ENCODE peak calls at places on chromosome X, in eight cellular contexts. One of them, this sample, is unnamed.
A peak's percentile ranks its signal among the peaks of the same experiment; 100 is the strongest.

GRCh38 chrX:133171962-133172708 is 46.0 kb downstream of the TFDP3 start:
- DNase-seq in CD4-positive, CD25-positive, alpha-beta regulatory T cell: no peak
- DNase-seq in HFF-Myc: no peak
- DNase-seq in AG09309: no peak
- DNase-seq in kidney: no peak
- DNase-seq in IMR-90: no peak
- DNase-seq in fibroblast of pulmonary artery: peak; percentile 7
- DNase-seq in SJSA1: peak; percentile 22
- DNase-seq in this sample: no peak

GRCh38 chrX:43510194-43510593 is 145.9 kb upstream of the MAOA start:
- DNase-seq in AG09309: no peak
- DNase-seq in CD4-positive, CD25-positive, alpha-beta regulatory T cell: no peak
- DNase-seq in IMR-90: no peak
- DNase-seq in HFF-Myc: no peak
- DNase-seq in SJSA1: no peak
- DNase-seq in kidney: no peak
- DNase-seq in fibroblast of pulmonary artery: no peak
- DNase-seq in this sample: no peak

GRCh38 chrX:8607326-8607725 is 124.6 kb downstream of the ANOS1 start:
- DNase-seq in kidney: no peak
- DNase-seq in AG09309: no peak
- DNase-seq in SJSA1: peak; percentile 25
- DNase-seq in HFF-Myc: no peak
- DNase-seq in IMR-90: no peak
- DNase-seq in CD4-positive, CD25-positive, alpha-beta regulatory T cell: no peak
- DNase-seq in fibroblast of pulmonary artery: peak; percentile 50
- DNase-seq in this sample: no peak

GRCh38 chrX:2442694-2443093 is 58.1 kb downstream of the DHRSX start:
- DNase-seq in HFF-Myc: no peak
- DNase-seq in fibroblast of pulmonary artery: no peak
- DNase-seq in IMR-90: no peak
- DNase-seq in kidney: no peak
- DNase-seq in CD4-positive, CD25-positive, alpha-beta regulatory T cell: no peak
- DNase-seq in AG09309: no peak
- DNase-seq in SJSA1: no peak
- DNase-seq in this sample: no peak

GRCh38 chrX:9729161-9729885 is 36.3 kb downstream of the GPR143 start:
- DNase-seq in HFF-Myc: no peak
- DNase-seq in SJSA1: no peak
- DNase-seq in IMR-90: no peak
- DNase-seq in CD4-positive, CD25-positive, alpha-beta regulatory T cell: no peak
- DNase-seq in AG09309: no peak
- DNase-seq in kidney: no peak
- DNase-seq in fibroblast of pulmonary artery: peak; percentile 8
- DNase-seq in this sample: no peak

GRCh38 chrX:22526339-22526738 is 253.6 kb downstream of the CBLL2 start:
- DNase-seq in SJSA1: peak; percentile 31
- DNase-seq in fibroblast of pulmonary artery: peak; percentile 67
- DNase-seq in AG09309: no peak
- DNase-seq in CD4-positive, CD25-positive, alpha-beta regulatory T cell: no peak
- DNase-seq in IMR-90: peak; percentile 70
- DNase-seq in HFF-Myc: no peak
- DNase-seq in kidney: no peak
- DNase-seq in this sample: no peak

GRCh38 chrX:63013549-63013948 is 337.6 kb downstream of the SPIN4 start:
- DNase-seq in CD4-positive, CD25-positive, alpha-beta regulatory T cell: no peak
- DNase-seq in fibroblast of pulmonary artery: no peak
- DNase-seq in SJSA1: no peak
- DNase-seq in AG09309: no peak
- DNase-seq in kidney: no peak
- DNase-seq in IMR-90: no peak
- DNase-seq in HFF-Myc: no peak
- DNase-seq in this sample: no peak

GRCh38 chrX:133542476-133542875 is 127.2 kb upstream of the GPC4 start:
- DNase-seq in fibroblast of pulmonary artery: peak; percentile 14
- DNase-seq in HFF-Myc: no peak
- DNase-seq in AG09309: peak; percentile 10
- DNase-seq in kidney: no peak
- DNase-seq in SJSA1: no peak
- DNase-seq in IMR-90: no peak
- DNase-seq in CD4-positive, CD25-positive, alpha-beta regulatory T cell: no peak
- DNase-seq in this sample: no peak

GRCh38 chrX:40996886-40997530 is 88.2 kb upstream of the USP9X start:
- DNase-seq in HFF-Myc: peak; percentile 31
- DNase-seq in kidney: no peak
- DNase-seq in fibroblast of pulmonary artery: peak; percentile 93
- DNase-seq in AG09309: peak; percentile 42
- DNase-seq in SJSA1: peak; percentile 37
- DNase-seq in CD4-positive, CD25-positive, alpha-beta regulatory T cell: no peak
- DNase-seq in IMR-90: peak; percentile 81
- DNase-seq in this sample: no peak

GRCh38 chrX:19889582-19890342 is 2.4 kb upstream of the SH3KBP1 start:
- DNase-seq in fibroblast of pulmonary artery: peak; percentile 77
- DNase-seq in kidney: no peak
- DNase-seq in SJSA1: peak; percentile 21
- DNase-seq in IMR-90: peak; percentile 83
- DNase-seq in HFF-Myc: no peak
- DNase-seq in CD4-positive, CD25-positive, alpha-beta regulatory T cell: peak; percentile 24
- DNase-seq in AG09309: no peak
- DNase-seq in this sample: no peak

GRCh38 chrX:130378008-130378669 is 7.3 kb downstream of the GPR119 start:
- DNase-seq in SJSA1: no peak
- DNase-seq in IMR-90: no peak
- DNase-seq in fibroblast of pulmonary artery: no peak
- DNase-seq in CD4-positive, CD25-positive, alpha-beta regulatory T cell: no peak
- DNase-seq in HFF-Myc: no peak
- DNase-seq in kidney: no peak
- DNase-seq in AG09309: no peak
- DNase-seq in this sample: no peak

GRCh38 chrX:120504569-120504968 is 35.5 kb upstream of the LAMP2 start:
- DNase-seq in CD4-positive, CD25-positive, alpha-beta regulatory T cell: no peak
- DNase-seq in AG09309: no peak
- DNase-seq in HFF-Myc: no peak
- DNase-seq in IMR-90: no peak
- DNase-seq in kidney: no peak
- DNase-seq in fibroblast of pulmonary artery: no peak
- DNase-seq in SJSA1: no peak
- DNase-seq in this sample: no peak

GRCh38 chrX:21375795-21376069 is 1.5 kb downstream of the CNKSR2 start:
- DNase-seq in SJSA1: no peak
- DNase-seq in IMR-90: no peak
- DNase-seq in CD4-positive, CD25-positive, alpha-beta regulatory T cell: no peak
- DNase-seq in kidney: no peak
- DNase-seq in HFF-Myc: no peak
- DNase-seq in fibroblast of pulmonary artery: no peak
- DNase-seq in AG09309: no peak
- DNase-seq in this sample: no peak

GRCh38 chrX:100070334-100070849 is 339.7 kb downstream of the PCDH19 start:
- DNase-seq in CD4-positive, CD25-positive, alpha-beta regulatory T cell: no peak
- DNase-seq in SJSA1: no peak
- DNase-seq in fibroblast of pulmonary artery: no peak
- DNase-seq in IMR-90: no peak
- DNase-seq in HFF-Myc: no peak
- DNase-seq in kidney: no peak
- DNase-seq in AG09309: no peak
- DNase-seq in this sample: no peak

DNA sequence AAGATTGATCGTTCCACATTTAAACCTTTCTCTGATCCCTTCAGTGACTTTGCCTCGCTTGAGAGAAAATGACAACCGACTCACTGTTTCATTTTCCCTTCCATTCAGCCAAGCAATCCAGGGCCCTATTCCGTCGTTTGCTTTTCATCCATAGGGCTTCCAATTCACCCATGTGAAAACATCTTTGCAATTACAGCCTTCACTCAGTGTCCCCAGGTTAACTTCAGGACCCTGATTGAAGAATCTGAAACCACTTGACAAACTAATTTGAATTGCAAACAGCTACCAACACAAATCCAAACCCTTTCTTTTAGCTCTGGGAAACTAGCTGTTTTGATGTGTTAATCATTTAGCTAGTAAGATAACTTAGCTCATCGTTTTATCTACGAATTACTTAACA is 120.2 kb upstream of the FAM9C start:
- DNase-seq in AG09309: no peak
- DNase-seq in SJSA1: no peak
- DNase-seq in CD4-positive, CD25-positive, alpha-beta regulatory T cell: no peak
- DNase-seq in HFF-Myc: no peak
- DNase-seq in IMR-90: no peak
- DNase-seq in kidney: no peak
- DNase-seq in fibroblast of pulmonary artery: no peak
- DNase-seq in this sample: no peak
- H3K4me3 ChIP-seq in AG09309: no peak overlapping the region
- H3K4me3 ChIP-seq in SJSA1: no peak overlapping the region
- H3K4me3 ChIP-seq in CD4-positive, CD25-positive, alpha-beta regulatory T cell: no peak overlapping the region
- H3K4me3 ChIP-seq in HFF-Myc: no peak overlapping the region
- H3K4me3 ChIP-seq in IMR-90: no peak overlapping the region
- H3K4me3 ChIP-seq in kidney: peak overlapping the region; percentile 48
- H3K4me3 ChIP-seq in fibroblast of pulmonary artery: no peak overlapping the region
- H3K4me3 ChIP-seq in this sample: no peak overlapping the region

DNA sequence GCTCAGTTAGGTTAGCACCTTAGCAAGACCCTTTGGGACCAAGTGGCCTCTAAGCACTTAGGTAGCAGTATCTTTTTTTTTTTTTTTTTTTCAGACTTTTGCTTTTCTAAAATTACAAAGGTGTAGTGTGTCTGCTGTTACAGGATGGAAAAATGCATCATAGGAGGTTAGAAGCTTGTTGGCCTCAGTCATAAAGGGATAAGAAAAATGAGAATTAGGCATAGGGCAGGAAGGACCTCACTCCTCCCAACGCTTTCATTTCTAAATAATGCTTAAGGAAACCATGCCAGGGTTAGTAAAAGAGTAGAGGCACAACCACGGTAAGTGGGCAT is 148.4 kb upstream of the PLAC1 start:
- DNase-seq in kidney: no peak
- DNase-seq in HFF-Myc: no peak
- DNase-seq in IMR-90: no peak
- DNase-seq in AG09309: no peak
- DNase-seq in fibroblast of pulmonary artery: no peak
- DNase-seq in SJSA1: no peak
- DNase-seq in CD4-positive, CD25-positive, alpha-beta regulatory T cell: no peak
- DNase-seq in this sample: no peak
- H3K4me3 ChIP-seq in kidney: peak overlapping the region; percentile 96
- H3K4me3 ChIP-seq in HFF-Myc: peak overlapping the region; percentile 63
- H3K4me3 ChIP-seq in IMR-90: peak overlapping the region; percentile 62
- H3K4me3 ChIP-seq in AG09309: peak overlapping the region; percentile 58
- H3K4me3 ChIP-seq in fibroblast of pulmonary artery: peak overlapping the region; percentile 79
- H3K4me3 ChIP-seq in SJSA1: peak overlapping the region; percentile 61
- H3K4me3 ChIP-seq in CD4-positive, CD25-positive, alpha-beta regulatory T cell: peak overlapping the region; percentile 93
- H3K4me3 ChIP-seq in this sample: peak overlapping the region; percentile 51

GRCh38 chrX:77893713-77894112 is 1.5 kb downstream of the MAGT1 start:
- DNase-seq in AG09309: no peak
- DNase-seq in CD4-positive, CD25-positive, alpha-beta regulatory T cell: no peak
- DNase-seq in SJSA1: no peak
- DNase-seq in HFF-Myc: no peak
- DNase-seq in fibroblast of pulmonary artery: no peak
- DNase-seq in kidney: no peak
- DNase-seq in IMR-90: no peak
- DNase-seq in this sample: no peak
- H3K4me3 ChIP-seq in AG09309: no peak overlapping the region
- H3K4me3 ChIP-seq in CD4-positive, CD25-positive, alpha-beta regulatory T cell: peak overlapping the region; percentile 95
- H3K4me3 ChIP-seq in SJSA1: no peak overlapping the region
- H3K4me3 ChIP-seq in HFF-Myc: peak overlapping the region; percentile 73
- H3K4me3 ChIP-seq in fibroblast of pulmonary artery: peak overlapping the region; percentile 88
- H3K4me3 ChIP-seq in kidney: peak overlapping the region; percentile 97
- H3K4me3 ChIP-seq in IMR-90: no peak overlapping the region
- H3K4me3 ChIP-seq in this sample: peak overlapping the region; percentile 64

GRCh38 chrX:56812515-56813105 is 83.6 kb downstream of the NBDY start:
- DNase-seq in CD4-positive, CD25-positive, alpha-beta regulatory T cell: no peak
- DNase-seq in IMR-90: no peak
- DNase-seq in SJSA1: no peak
- DNase-seq in fibroblast of pulmonary artery: no peak
- DNase-seq in HFF-Myc: no peak
- DNase-seq in AG09309: no peak
- DNase-seq in kidney: no peak
- DNase-seq in this sample: no peak
- H3K4me3 ChIP-seq in CD4-positive, CD25-positive, alpha-beta regulatory T cell: peak overlapping the region; percentile 77
- H3K4me3 ChIP-seq in IMR-90: no peak overlapping the region
- H3K4me3 ChIP-seq in SJSA1: no peak overlapping the region
- H3K4me3 ChIP-seq in fibroblast of pulmonary artery: no peak overlapping the region
- H3K4me3 ChIP-seq in HFF-Myc: no peak overlapping the region
- H3K4me3 ChIP-seq in AG09309: no peak overlapping the region
- H3K4me3 ChIP-seq in kidney: no peak overlapping the region
- H3K4me3 ChIP-seq in this sample: peak overlapping the region; percentile 43

GRCh38 chrX:135520022-135520552 is 373 bp upstream of the INTS6L start:
- DNase-seq in kidney: no peak
- DNase-seq in HFF-Myc: no peak
- DNase-seq in IMR-90: peak; percentile 60
- DNase-seq in AG09309: no peak
- DNase-seq in fibroblast of pulmonary artery: peak; percentile 71
- DNase-seq in CD4-positive, CD25-positive, alpha-beta regulatory T cell: no peak
- DNase-seq in SJSA1: no peak
- DNase-seq in this sample: no peak
- H3K4me3 ChIP-seq in kidney: peak overlapping the region; percentile 63
- H3K4me3 ChIP-seq in HFF-Myc: peak overlapping the region; percentile 50
- H3K4me3 ChIP-seq in IMR-90: peak overlapping the region; percentile 52
- H3K4me3 ChIP-seq in AG09309: peak overlapping the region; percentile 72
- H3K4me3 ChIP-seq in fibroblast of pulmonary artery: peak overlapping the region; percentile 62
- H3K4me3 ChIP-seq in CD4-positive, CD25-positive, alpha-beta regulatory T cell: peak overlapping the region; percentile 90
- H3K4me3 ChIP-seq in SJSA1: peak overlapping the region; percentile 57
- H3K4me3 ChIP-seq in this sample: peak overlapping the region; percentile 78

DNA sequence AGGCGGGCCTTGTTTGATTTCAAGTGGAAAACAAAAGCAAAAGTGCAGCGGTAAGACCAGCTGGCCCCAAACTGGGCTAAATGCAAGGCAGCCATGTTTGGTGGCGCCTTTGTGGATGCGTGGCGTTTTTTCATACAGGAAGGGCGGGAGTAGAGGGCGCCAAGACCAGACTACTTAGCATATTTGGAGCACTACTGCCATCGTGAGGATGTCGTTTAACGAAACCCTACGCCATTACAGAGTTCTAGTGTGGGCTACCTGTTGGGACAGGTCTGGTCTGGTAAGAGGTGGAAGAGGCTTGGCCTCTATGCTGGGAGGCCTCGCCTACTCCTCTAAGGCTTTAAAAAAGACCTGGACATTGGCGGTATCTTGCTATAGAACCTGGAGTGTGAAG is 230.7 kb upstream of the STK26 start:
- DNase-seq in CD4-positive, CD25-positive, alpha-beta regulatory T cell: no peak
- DNase-seq in SJSA1: peak; percentile 88
- DNase-seq in HFF-Myc: no peak
- DNase-seq in fibroblast of pulmonary artery: no peak
- DNase-seq in AG09309: peak; percentile 88
- DNase-seq in IMR-90: peak; percentile 94
- DNase-seq in kidney: peak; percentile 93
- DNase-seq in this sample: peak; percentile 66
- H3K4me3 ChIP-seq in CD4-positive, CD25-positive, alpha-beta regulatory T cell: peak overlapping the region; percentile 41
- H3K4me3 ChIP-seq in SJSA1: peak overlapping the region; percentile 33
- H3K4me3 ChIP-seq in HFF-Myc: no peak overlapping the region
- H3K4me3 ChIP-seq in fibroblast of pulmonary artery: no peak overlapping the region
- H3K4me3 ChIP-seq in AG09309: peak overlapping the region; percentile 53
- H3K4me3 ChIP-seq in IMR-90: peak overlapping the region; percentile 47
- H3K4me3 ChIP-seq in kidney: no peak overlapping the region
- H3K4me3 ChIP-seq in this sample: no peak overlapping the region